ENCODE peak calls at places on chromosomes 1 and 21, in nine cellular contexts. D is AML-193; F is non-pigmented ciliary epithelial cell; O is activated CD4-positive, alpha-beta T cell treated with anti-CD3 and anti-CD28 coated beads for 4 hours; H is left ventricle myocardium inferior; N is mucosa of gallbladder; V is activated T-cell treated with anti-CD3 and anti-CD28 coated beads for 1 hour; U is AG04450; P is activated T-helper 1 cell treated with anti-CD3 and anti-CD28 coated beads, Interleukin-12 subunit alpha, Interleukin-12 subunit beta, Interleukin-2, Interleukin-4 antibody, amounts not matched to agents 30 ng/mL and 10 ng/mL and 1 ng/mL, durations not matched to agents 14 hours and 24 hours and 36 hours. J is an unnamed sample.

GRCh38 chr1:48217861-48218260 is 4.7 kb upstream of the SLC5A9 start:
- DNase-seq in D (no peak), F (no peak), O (no peak), H (no peak), N (no peak), V (no peak), U (no peak), P (no peak), J (no peak)

GRCh38 chr1:31487894-31488293 is 74.9 kb downstream of the SERINC2 start:
- DNase-seq in D (no peak), F (no peak), O (no peak), H (no peak), N (no peak), V (no peak), U (no peak), P (no peak), J (no peak)

GRCh38 chr1:207298186-207298585 is 23.3 kb upstream of the CD55 start:
- DNase-seq in D (no peak), F (no peak), O (no peak), H (no peak), N (no peak), V (no peak), U (no peak), P (no peak), J (no peak)

GRCh38 chr1:24724345-24725208 is 20.7 kb upstream of the CLIC4 start:
- DNase-seq in D (no peak), F (no peak), O (no peak), H (no peak), N (peak), V (no peak), U (no peak), P (no peak), J (no peak)

GRCh38 chr1:18530567-18531502 is 50.1 kb downstream of the KLHDC7A start:
- DNase-seq in D (no peak), F (no peak), O (no peak), H (no peak), N (peak), V (no peak), U (no peak), P (no peak), J (no peak)

GRCh38 chr1:71285529-71285928 is 204.7 kb upstream of the ZRANB2 start:
- DNase-seq in D (no peak), F (no peak), O (no peak), H (no peak), N (no peak), V (no peak), U (no peak), P (no peak), J (no peak)

GRCh38 chr21:40512590-40512989 is 334.4 kb downstream of the DSCAM start:
- DNase-seq in D (no peak), F (no peak), O (no peak), H (no peak), N (no peak), V (no peak), U (no peak), P (no peak), J (no peak)

GRCh38 chr1:65512967-65513777 is 92.7 kb downstream of the LEPR start:
- DNase-seq in D (no peak), F (no peak), O (no peak), H (no peak), N (no peak), V (no peak), U (no peak), P (no peak), J (no peak)

GRCh38 chr1:12121212-12122000 is 45.4 kb upstream of the TNFRSF1B start:
- DNase-seq in D (no peak), F (peak), O (peak), H (no peak), N (peak), V (no peak), U (peak), P (no peak), J (no peak)

GRCh38 chr21:33189237-33189636 is 40.5 kb upstream of the IFNAR2 start:
- DNase-seq in D (no peak), F (no peak), O (no peak), H (no peak), N (no peak), V (no peak), U (no peak), P (no peak), J (no peak)

GRCh38 chr1:233904979-233905415 is 521 bp downstream of the SLC35F3 start:
- DNase-seq in D (no peak), F (no peak), O (no peak), H (no peak), N (no peak), V (no peak), U (no peak), P (no peak), J (no peak)

GRCh38 chr1:115313173-115313572 is 24.9 kb downstream of the NGF start:
- DNase-seq in D (no peak), F (no peak), O (no peak), H (no peak), N (no peak), V (no peak), U (no peak), P (no peak), J (no peak)

GRCh38 chr1:18575620-18576019 is 55.0 kb upstream of the PAX7 start:
- DNase-seq in D (no peak), F (no peak), O (no peak), H (peak), N (peak), V (peak), U (no peak), P (no peak), J (no peak)

GRCh38 chr1:19728413-19729145 is 63.9 kb downstream of the HTR6 start:
- DNase-seq in D (no peak), F (no peak), O (no peak), H (no peak), N (no peak), V (no peak), U (no peak), P (no peak), J (no peak)

GRCh38 chr1:174682419-174683008 is 234.8 kb downstream of the GPR52 start:
- DNase-seq in D (no peak), F (peak), O (no peak), H (no peak), N (no peak), V (no peak), U (peak), P (no peak), J (no peak)

GRCh38 chr1:36153476-36153875 is 2.5 kb upstream of the MAP7D1 start:
- DNase-seq in D (no peak), F (no peak), O (no peak), H (no peak), N (no peak), V (no peak), U (no peak), P (no peak), J (no peak)

GRCh38 chr1:164961714-164962113 is 394.8 kb downstream of the LMX1A start:
- DNase-seq in D (no peak), F (no peak), O (no peak), H (no peak), N (no peak), V (no peak), U (no peak), P (no peak), J (no peak)

GRCh38 chr1:47443530-47444316 is 5.9 kb downstream of the FOXD2 start:
- DNase-seq in D (no peak), F (no peak), O (no peak), H (no peak), N (no peak), V (no peak), U (no peak), P (no peak), J (no peak)

GRCh38 chr1:147760481-147761260 is at the start of gene GJA5:
- DNase-seq in D (no peak), F (no peak), O (no peak), H (no peak), N (no peak), V (no peak), U (no peak), P (no peak), J (no peak)

GRCh38 chr1:18989176-18989799 is 32.8 kb upstream of the IFFO2 start:
- DNase-seq in D (no peak), F (no peak), O (no peak), H (no peak), N (no peak), V (no peak), U (no peak), P (no peak), J (no peak)

GRCh38 chr1:206067486-206068302 is 14.7 kb downstream of the RHEX start:
- DNase-seq in D (no peak), F (no peak), O (no peak), H (no peak), N (no peak), V (no peak), U (no peak), P (no peak), J (no peak)

GRCh38 chr1:247247568-247247967 is 8.3 kb upstream of the VN1R5 start:
- DNase-seq in D (no peak), F (no peak), O (no peak), H (no peak), N (no peak), V (no peak), U (no peak), P (no peak), J (no peak)

J was measured in activated naive CD4-positive, alpha-beta T cell treated with anti-CD3 and anti-CD28 coated beads, Interleukin-2, amount 50 U/mL, for 16 hours.